ENCODE peak calls at places on chromosome 15, in nine cellular contexts. A is M059J; G is fibroblast of mammary gland; U is NCI-H1092; Q is T-helper 1 cell; Z is activated naive CD4-positive, alpha-beta T cell treated with Interleukin-2 at 50 U/mL for 16 hours; H is fibroblast of lung; M is PC-9; S is neural crest cell. X is an unnamed sample.

GRCh38 chr15:67501177-67501835 is 19.6 kb upstream of the C15orf61 start:
- DNase-seq in Q (no peak), H (peak; percentile 36), A (peak; percentile 57), G (peak; percentile 51), S (no peak), M (no peak), U (no peak), Z (no peak), X (no peak)

GRCh38 chr15:60713096-60714084 is 234.4 kb upstream of the ICE2 start:
- DNase-seq in G (peak; percentile 81), Q (no peak), M (no peak), Z (no peak), H (peak; percentile 75), U (no peak), A (no peak), S (no peak), X (no peak)

GRCh38 chr15:77507911-77508310 is 87.2 kb downstream of the HMG20A start:
- DNase-seq in A (peak; percentile 71), Z (no peak), S (no peak), U (no peak), Q (no peak), M (peak; percentile 40), G (peak; percentile 22), H (peak; percentile 76), X (peak; percentile 41)

GRCh38 chr15:41887161-41887560 is 6.7 kb downstream of the SPTBN5 start:
- DNase-seq in U (no peak), Q (no peak), M (no peak), S (no peak), H (no peak), Z (no peak), G (no peak), A (no peak), X (no peak)

GRCh38 chr15:33091983-33092688 is 102.4 kb downstream of the FMN1 start:
- DNase-seq in A (no peak), S (no peak), H (no peak), Z (no peak), G (no peak), M (no peak), U (no peak), Q (no peak), X (no peak)

GRCh38 chr15:35697549-35698299 is 151.8 kb upstream of the DPH6 start:
- DNase-seq in G (peak; percentile 28), S (no peak), U (no peak), M (peak; percentile 66), Z (no peak), H (peak; percentile 89), A (peak; percentile 51), Q (no peak), X (no peak)

GRCh38 chr15:101664303-101664913 is 12.2 kb upstream of the TM2D3 start:
- DNase-seq in A (no peak), Q (no peak), Z (no peak), U (no peak), H (no peak), S (no peak), M (no peak), G (peak; percentile 28), X (no peak)

GRCh38 chr15:68586274-68586961 is 7.6 kb downstream of the CORO2B start:
- DNase-seq in Q (no peak), Z (no peak), U (no peak), G (peak; percentile 98), S (no peak), H (peak; percentile 88), A (peak; percentile 94), M (peak; percentile 38), X (peak; percentile 83)

GRCh38 chr15:78193731-78194567 is 40.4 kb downstream of the ACSBG1 start:
- DNase-seq in A (no peak), S (no peak), G (no peak), H (no peak), M (no peak), Q (no peak), Z (no peak), U (no peak), X (no peak)

GRCh38 chr15:90866161-90866715 is 2.1 kb upstream of the FURIN start:
- DNase-seq in S (no peak), M (no peak), H (no peak), Z (no peak), Q (no peak), U (no peak), A (no peak), G (no peak), X (no peak)

GRCh38 chr15:47196057-47196456 is 521.2 kb upstream of the SEMA6D start:
- DNase-seq in H (peak; percentile 76), S (peak; percentile 75), M (peak; percentile 57), G (peak; percentile 80), U (peak; percentile 76), A (peak; percentile 68), Q (no peak), Z (peak; percentile 21), X (peak; percentile 13)

GRCh38 chr15:28043625-28044520 is 55.2 kb downstream of the OCA2 start:
- DNase-seq in U (no peak), Q (no peak), H (no peak), A (no peak), M (no peak), Z (no peak), G (no peak), S (no peak), X (no peak)

GRCh38 chr15:76183906-76184639 is 124.3 kb downstream of the TMEM266 start:
- DNase-seq in Q (no peak), Z (no peak), A (peak; percentile 21), S (no peak), H (no peak), U (no peak), M (no peak), G (no peak), X (no peak)

GRCh38 chr15:77631790-77632551 is 741 bp downstream of the LINGO1 start:
- DNase-seq in M (no peak), S (peak; percentile 48), Q (no peak), U (no peak), Z (no peak), G (no peak), H (no peak), A (no peak), X (no peak)

GRCh38 chr15:35931942-35932341 is 386.0 kb upstream of the DPH6 start:
- DNase-seq in Z (no peak), U (no peak), M (no peak), G (no peak), A (no peak), S (no peak), Q (no peak), H (no peak), X (no peak)

GRCh38 chr15:98421419-98422085 is 226.8 kb upstream of the IGF1R start:
- DNase-seq in S (peak; percentile 91), A (peak; percentile 23), U (no peak), Q (peak; percentile 34), Z (peak; percentile 51), M (peak; percentile 55), G (peak; percentile 25), H (peak; percentile 23), X (peak; percentile 10)

GRCh38 chr15:59367022-59367451 is 5.6 kb downstream of the MYO1E start:
- DNase-seq in U (no peak), M (no peak), S (no peak), Z (no peak), H (peak; percentile 31), G (no peak), Q (no peak), A (no peak), X (no peak)

GRCh38 chr15:101213570-101213969 is 38.3 kb downstream of the CHSY1 start:
- DNase-seq in G (no peak), A (no peak), Z (no peak), Q (no peak), M (no peak), H (no peak), S (no peak), U (no peak), X (no peak)

GRCh38 chr15:76140069-76140454 is 80.3 kb downstream of the TMEM266 start:
- DNase-seq in U (no peak), M (no peak), A (peak; percentile 6), Z (no peak), H (no peak), S (no peak), G (no peak), Q (no peak), X (no peak)

GRCh38 chr15:56467626-56468025 is 2.7 kb upstream of the MNS1 start:
- DNase-seq in G (no peak), A (no peak), Q (no peak), M (no peak), S (no peak), U (no peak), Z (no peak), H (no peak), X (no peak)

GRCh38 chr15:50543556-50543955 is 2.9 kb downstream of the USP50 start:
- DNase-seq in G (peak; percentile 31), U (no peak), A (no peak), Q (no peak), M (no peak), H (peak; percentile 25), S (no peak), Z (no peak), X (no peak)

GRCh38 chr15:96261575-96262034 is 68.9 kb upstream of the NR2F2 start:
- DNase-seq in A (no peak), G (no peak), H (no peak), S (no peak), M (no peak), U (no peak), Z (no peak), Q (no peak), X (no peak)

GRCh38 chr15:27989428-27989827 is 109.7 kb downstream of the OCA2 start:
- DNase-seq in Q (no peak), A (no peak), U (no peak), H (no peak), S (no peak), Z (no peak), G (no peak), M (no peak), X (no peak)

GRCh38 chr15:60594071-60594470 is 115.1 kb upstream of the ICE2 start:
- DNase-seq in Z (no peak), G (no peak), A (no peak), Q (no peak), U (no peak), H (no peak), S (no peak), M (no peak), X (no peak)

GRCh38 chr15:57923311-57923710 is 142.2 kb downstream of the ALDH1A2 start:
- DNase-seq in G (peak; percentile 81), U (no peak), Q (no peak), A (no peak), Z (no peak), H (no peak), M (no peak), S (no peak), X (no peak)

GRCh38 chr15:74184582-74185091 is 11.1 kb downstream of the ISLR start:
- DNase-seq in Q (no peak), H (no peak), A (no peak), U (no peak), S (no peak), G (no peak), Z (no peak), M (no peak), X (no peak)

GRCh38 chr15:69784808-69785550 is 312.7 kb downstream of the TLE3 start:
- DNase-seq in A (peak; percentile 55), Q (no peak), U (no peak), M (no peak), Z (no peak), S (no peak), H (peak; percentile 65), G (peak; percentile 45), X (no peak)

GRCh38 chr15:98815207-98815606 is 166.9 kb downstream of the IGF1R start:
- DNase-seq in A (no peak), G (no peak), S (peak; percentile 12), M (no peak), H (no peak), Z (no peak), Q (no peak), U (no peak), X (no peak)

GRCh38 chr15:45583731-45584639 is 3.2 kb upstream of the BLOC1S6 start:
- DNase-seq in G (no peak), Z (no peak), M (no peak), S (no peak), H (no peak), U (no peak), Q (no peak), A (peak; percentile 19), X (no peak)

GRCh38 chr15:79844221-79844620 is 52.6 kb downstream of the MTHFS start:
- DNase-seq in H (no peak), G (peak; percentile 14), M (no peak), Z (no peak), Q (no peak), U (no peak), S (no peak), A (no peak), X (no peak)

GRCh38 chr15:58311551-58311950 is 120.2 kb upstream of the LIPC start:
- DNase-seq in U (no peak), H (no peak), Z (no peak), Q (no peak), G (no peak), M (no peak), S (no peak), A (no peak), X (no peak)